ENCODE peak calls at places on chromosomes 7 and 10, in six cellular contexts. V, M, C, G, O and Y are unnamed samples.

GRCh38 chr10:110081914-110082313 is 74.1 kb downstream of the ADD3 start:
- DNase-seq in V (no peak), M (no peak), C (no peak), G (peak), O (no peak), Y (no peak)

GRCh38 chr10:47423476-47423875 is 39.4 kb upstream of the ZNF488 start:
- DNase-seq in V (no peak), M (no peak), C (no peak), G (no peak), O (no peak), Y (no peak)

GRCh38 chr10:71426058-71426605 is 29.4 kb downstream of the CDH23 start:
- DNase-seq in V (no peak), M (no peak), C (no peak), G (no peak), O (no peak), Y (no peak)

GRCh38 chr7:27965650-27966049 is 214.9 kb downstream of the JAZF1 start:
- DNase-seq in V (no peak), M (no peak), C (no peak), G (no peak), O (no peak), Y (no peak)

GRCh38 chr10:90834326-90834725 is 23.5 kb downstream of the HTR7 start:
- DNase-seq in V (no peak), M (no peak), C (no peak), G (no peak), O (no peak), Y (no peak)

GRCh38 chr10:29555746-29556481 is 78.9 kb downstream of the SVIL start:
- DNase-seq in V (no peak), M (no peak), C (no peak), G (no peak), O (no peak), Y (no peak)

GRCh38 chr10:68135922-68136718 is 26.8 kb downstream of the MYPN start:
- DNase-seq in V (no peak), M (no peak), C (no peak), G (no peak), O (no peak), Y (no peak)

GRCh38 chr10:451021-451471 is 238.4 kb downstream of the DIP2C start:
- DNase-seq in V (peak), M (no peak), C (peak), G (no peak), O (peak), Y (no peak)

GRCh38 chr10:120456626-120457430 is at the start of gene PLPP4:
- DNase-seq in V (peak), M (no peak), C (no peak), G (peak), O (no peak), Y (peak)

GRCh38 chr7:27933691-27934565 is 194.0 kb downstream of the TAX1BP1 start:
- DNase-seq in V (no peak), M (no peak), C (no peak), G (no peak), O (no peak), Y (no peak)

GRCh38 chr10:6401562-6402348 is 178.3 kb downstream of the PRKCQ start:
- DNase-seq in V (peak), M (peak), C (peak), G (peak), O (peak), Y (peak)

GRCh38 chr10:59268460-59268859 is 92.0 kb downstream of the PHYHIPL start:
- DNase-seq in V (no peak), M (no peak), C (no peak), G (no peak), O (no peak), Y (no peak)

GRCh38 chr10:32139223-32140073 is 83.2 kb upstream of the KIF5B start:
- DNase-seq in V (no peak), M (peak), C (no peak), G (peak), O (no peak), Y (peak)

GRCh38 chr10:98323221-98324164 is 55.5 kb upstream of the LOXL4 start:
- DNase-seq in V (no peak), M (peak), C (peak), G (peak), O (no peak), Y (peak)

GRCh38 chr10:59905066-59905734 is 1.2 kb downstream of the CCDC6 start:
- DNase-seq in V (peak), M (no peak), C (peak), G (peak), O (no peak), Y (peak)

GRCh38 chr10:13731799-13732198 is 145.0 kb downstream of the PRPF18 start:
- DNase-seq in V (no peak), M (no peak), C (no peak), G (no peak), O (no peak), Y (no peak)